ENCODE peak calls at places on chromosomes 7 and 10, in eight cellular contexts. One of them, this sample, is unnamed.

GRCh38 chr7:30598121-30598876 is 3.6 kb downstream of the GARS1 start:
- DNase-seq in BJ: no peak
- DNase-seq in HEK293T: no peak
- DNase-seq in GM10248: no peak
- DNase-seq in hepatocyte: no peak
- DNase-seq in T-helper 9 cell: no peak
- DNase-seq in HS-5: peak; percentile 43
- DNase-seq in NCI-H1105 treated with DMSO at 0.1 percent for 48 hours: no peak
- DNase-seq in this sample: no peak

GRCh38 chr7:102282465-102283362 is 4.0 kb upstream of the SH2B2 start:
- DNase-seq in BJ: no peak
- DNase-seq in HEK293T: no peak
- DNase-seq in GM10248: no peak
- DNase-seq in hepatocyte: no peak
- DNase-seq in T-helper 9 cell: no peak
- DNase-seq in HS-5: no peak
- DNase-seq in NCI-H1105 treated with DMSO at 0.1 percent for 48 hours: no peak
- DNase-seq in this sample: no peak

GRCh38 chr7:55155351-55156117 is 136.7 kb downstream of the EGFR start:
- DNase-seq in BJ: no peak
- DNase-seq in HEK293T: no peak
- DNase-seq in GM10248: no peak
- DNase-seq in hepatocyte: no peak
- DNase-seq in T-helper 9 cell: no peak
- DNase-seq in HS-5: no peak
- DNase-seq in NCI-H1105 treated with DMSO at 0.1 percent for 48 hours: peak; percentile 47
- DNase-seq in this sample: no peak

GRCh38 chr10:38979535-38979934 is 885.4 kb downstream of the ZNF37A start:
- DNase-seq in BJ: no peak
- DNase-seq in HEK293T: no peak
- DNase-seq in GM10248: no peak
- DNase-seq in hepatocyte: no peak
- DNase-seq in T-helper 9 cell: no peak
- DNase-seq in HS-5: no peak
- DNase-seq in NCI-H1105 treated with DMSO at 0.1 percent for 48 hours: no peak
- DNase-seq in this sample: no peak

GRCh38 chr7:16315280-16315679 is 106.1 kb downstream of the CRPPA start:
- DNase-seq in BJ: no peak
- DNase-seq in HEK293T: no peak
- DNase-seq in GM10248: no peak
- DNase-seq in hepatocyte: no peak
- DNase-seq in T-helper 9 cell: no peak
- DNase-seq in HS-5: no peak
- DNase-seq in NCI-H1105 treated with DMSO at 0.1 percent for 48 hours: no peak
- DNase-seq in this sample: no peak

GRCh38 chr7:18610331-18610948 is 114.9 kb downstream of the HDAC9 start:
- DNase-seq in BJ: no peak
- DNase-seq in HEK293T: peak; percentile 46
- DNase-seq in GM10248: peak; percentile 10
- DNase-seq in hepatocyte: peak; percentile 25
- DNase-seq in T-helper 9 cell: no peak
- DNase-seq in HS-5: no peak
- DNase-seq in NCI-H1105 treated with DMSO at 0.1 percent for 48 hours: peak; percentile 13
- DNase-seq in this sample: peak; percentile 6

GRCh38 chr10:112797221-112797620 is 152.8 kb upstream of the TCF7L2 start:
- DNase-seq in BJ: no peak
- DNase-seq in HEK293T: no peak
- DNase-seq in GM10248: no peak
- DNase-seq in hepatocyte: no peak
- DNase-seq in T-helper 9 cell: no peak
- DNase-seq in HS-5: no peak
- DNase-seq in NCI-H1105 treated with DMSO at 0.1 percent for 48 hours: no peak
- DNase-seq in this sample: no peak

GRCh38 chr7:20449146-20449648 is 118.5 kb downstream of the ITGB8 start:
- DNase-seq in BJ: no peak
- DNase-seq in HEK293T: no peak
- DNase-seq in GM10248: no peak
- DNase-seq in hepatocyte: no peak
- DNase-seq in T-helper 9 cell: no peak
- DNase-seq in HS-5: no peak
- DNase-seq in NCI-H1105 treated with DMSO at 0.1 percent for 48 hours: no peak
- DNase-seq in this sample: no peak

GRCh38 chr7:150978136-150978789 is at the start of gene KCNH2:
- DNase-seq in BJ: no peak
- DNase-seq in HEK293T: peak; percentile 90
- DNase-seq in GM10248: no peak
- DNase-seq in hepatocyte: peak; percentile 73
- DNase-seq in T-helper 9 cell: no peak
- DNase-seq in HS-5: no peak
- DNase-seq in NCI-H1105 treated with DMSO at 0.1 percent for 48 hours: peak; percentile 89
- DNase-seq in this sample: peak; percentile 79

GRCh38 chr7:27184342-27185012 is 555 bp downstream of the HOXA11 start:
- DNase-seq in BJ: no peak
- DNase-seq in HEK293T: no peak
- DNase-seq in GM10248: no peak
- DNase-seq in hepatocyte: no peak
- DNase-seq in T-helper 9 cell: no peak
- DNase-seq in HS-5: no peak
- DNase-seq in NCI-H1105 treated with DMSO at 0.1 percent for 48 hours: peak; percentile 52
- DNase-seq in this sample: peak; percentile 75

GRCh38 chr7:27605689-27606269 is 56.9 kb downstream of the HIBADH start:
- DNase-seq in BJ: no peak
- DNase-seq in HEK293T: peak; percentile 9
- DNase-seq in GM10248: no peak
- DNase-seq in hepatocyte: peak; percentile 49
- DNase-seq in T-helper 9 cell: no peak
- DNase-seq in HS-5: peak; percentile 60
- DNase-seq in NCI-H1105 treated with DMSO at 0.1 percent for 48 hours: peak; percentile 61
- DNase-seq in this sample: no peak

GRCh38 chr7:99374121-99375064 is at the start of gene ARPC1B:
- DNase-seq in BJ: no peak
- DNase-seq in HEK293T: peak; percentile 89
- DNase-seq in GM10248: peak; percentile 98
- DNase-seq in hepatocyte: peak; percentile 94
- DNase-seq in T-helper 9 cell: peak; percentile 79
- DNase-seq in HS-5: no peak
- DNase-seq in NCI-H1105 treated with DMSO at 0.1 percent for 48 hours: peak; percentile 40
- DNase-seq in this sample: peak; percentile 99

GRCh38 chr10:803041-803741 is 113.7 kb upstream of the DIP2C start:
- DNase-seq in BJ: no peak
- DNase-seq in HEK293T: no peak
- DNase-seq in GM10248: no peak
- DNase-seq in hepatocyte: no peak
- DNase-seq in T-helper 9 cell: no peak
- DNase-seq in HS-5: no peak
- DNase-seq in NCI-H1105 treated with DMSO at 0.1 percent for 48 hours: no peak
- DNase-seq in this sample: no peak

GRCh38 chr7:380724-381210 is 90.8 kb downstream of the FOXL3 start:
- DNase-seq in BJ: no peak
- DNase-seq in HEK293T: no peak
- DNase-seq in GM10248: no peak
- DNase-seq in hepatocyte: no peak
- DNase-seq in T-helper 9 cell: no peak
- DNase-seq in HS-5: no peak
- DNase-seq in NCI-H1105 treated with DMSO at 0.1 percent for 48 hours: no peak
- DNase-seq in this sample: peak; percentile 16

GRCh38 chr7:76303829-76304505 is 1.5 kb downstream of the HSPB1 start:
- DNase-seq in BJ: no peak
- DNase-seq in HEK293T: no peak
- DNase-seq in GM10248: no peak
- DNase-seq in hepatocyte: peak; percentile 49
- DNase-seq in T-helper 9 cell: no peak
- DNase-seq in HS-5: no peak
- DNase-seq in NCI-H1105 treated with DMSO at 0.1 percent for 48 hours: no peak
- DNase-seq in this sample: no peak

GRCh38 chr7:69684955-69685631 is 86.8 kb downstream of the AUTS2 start:
- DNase-seq in BJ: no peak
- DNase-seq in HEK293T: no peak
- DNase-seq in GM10248: no peak
- DNase-seq in hepatocyte: no peak
- DNase-seq in T-helper 9 cell: no peak
- DNase-seq in HS-5: no peak
- DNase-seq in NCI-H1105 treated with DMSO at 0.1 percent for 48 hours: no peak
- DNase-seq in this sample: no peak

GRCh38 chr7:117076426-117076943 is 123.2 kb downstream of the ST7 start:
- DNase-seq in BJ: no peak
- DNase-seq in HEK293T: no peak
- DNase-seq in GM10248: no peak
- DNase-seq in hepatocyte: no peak
- DNase-seq in T-helper 9 cell: no peak
- DNase-seq in HS-5: no peak
- DNase-seq in NCI-H1105 treated with DMSO at 0.1 percent for 48 hours: no peak
- DNase-seq in this sample: no peak

GRCh38 chr7:158388928-158389327 is 198.7 kb downstream of the PTPRN2 start:
- DNase-seq in BJ: no peak
- DNase-seq in HEK293T: no peak
- DNase-seq in GM10248: no peak
- DNase-seq in hepatocyte: no peak
- DNase-seq in T-helper 9 cell: no peak
- DNase-seq in HS-5: no peak
- DNase-seq in NCI-H1105 treated with DMSO at 0.1 percent for 48 hours: no peak
- DNase-seq in this sample: no peak

GRCh38 chr7:82818091-82818620 is 344.5 kb downstream of the PCLO start:
- DNase-seq in BJ: no peak
- DNase-seq in HEK293T: no peak
- DNase-seq in GM10248: no peak
- DNase-seq in hepatocyte: no peak
- DNase-seq in T-helper 9 cell: no peak
- DNase-seq in HS-5: no peak
- DNase-seq in NCI-H1105 treated with DMSO at 0.1 percent for 48 hours: no peak
- DNase-seq in this sample: no peak

GRCh38 chr7:27174077-27175004 is at the start of gene HOXA10:
- DNase-seq in BJ: peak; percentile 43
- DNase-seq in HEK293T: peak; percentile 39
- DNase-seq in GM10248: no peak
- DNase-seq in hepatocyte: no peak
- DNase-seq in T-helper 9 cell: no peak
- DNase-seq in HS-5: no peak
- DNase-seq in NCI-H1105 treated with DMSO at 0.1 percent for 48 hours: peak; percentile 61
- DNase-seq in this sample: no peak

GRCh38 chr10:24483701-24484100 is 240.0 kb downstream of the ARHGAP21 start:
- DNase-seq in BJ: no peak
- DNase-seq in HEK293T: peak; percentile 16
- DNase-seq in GM10248: no peak
- DNase-seq in hepatocyte: peak; percentile 78
- DNase-seq in T-helper 9 cell: no peak
- DNase-seq in HS-5: no peak
- DNase-seq in NCI-H1105 treated with DMSO at 0.1 percent for 48 hours: no peak
- DNase-seq in this sample: peak; percentile 21

This sample was measured in GM13977.